ENCODE peak calls at places on chromosome 1, in eight cellular contexts. D is cardiac muscle cell; F is bronchial epithelial cell; R is ELR; A is posterior vena cava; L is amniotic stem cell; M is ovary; O is effector memory CD8-positive, alpha-beta T cell. J is an unnamed sample.

GRCh38 chr1:47722909-47723580 is 274.1 kb downstream of the TRABD2B start:
- DNase-seq in F (no peak), R (no peak), D (no peak), M (no peak), L (no peak), O (no peak), A (peak; percentile 70), J (no peak)

GRCh38 chr1:216528816-216529215 is 105.6 kb upstream of the USH2A start:
- DNase-seq in L (no peak), A (no peak), F (peak; percentile 27), O (no peak), R (no peak), M (no peak), D (no peak), J (no peak)

GRCh38 chr1:180309338-180309737 is 79.3 kb downstream of the LHX4 start:
- DNase-seq in D (no peak), R (peak; percentile 79), L (peak; percentile 22), M (no peak), A (no peak), O (no peak), F (peak; percentile 64), J (no peak)

GRCh38 chr1:201377611-201378092 is at the start of gene TNNT2:
- DNase-seq in D (peak; percentile 96), M (no peak), L (no peak), F (no peak), A (no peak), R (no peak), O (no peak), J (no peak)

GRCh38 chr1:113783254-113784103 is 24.2 kb upstream of the PHTF1 start:
- DNase-seq in M (no peak), R (peak; percentile 18), O (peak; percentile 45), L (no peak), D (no peak), A (no peak), F (peak; percentile 34), J (peak; percentile 24)

GRCh38 chr1:17470021-17470799 is 30.7 kb upstream of the RCC2 start:
- DNase-seq in F (no peak), D (no peak), L (no peak), R (no peak), O (no peak), M (no peak), A (no peak), J (no peak)

GRCh38 chr1:201164645-201165044 is 10.4 kb upstream of the TMEM9 start:
- DNase-seq in M (no peak), L (no peak), F (no peak), O (no peak), D (no peak), A (no peak), R (no peak), J (no peak)

GRCh38 chr1:109864960-109865611 is 45.6 kb upstream of the CSF1 start:
- DNase-seq in F (no peak), O (no peak), R (no peak), A (no peak), D (no peak), L (no peak), M (peak; percentile 16), J (no peak)

GRCh38 chr1:58695206-58695605 is 4.7 kb downstream of the MYSM1 start:
- DNase-seq in D (no peak), L (no peak), F (peak; percentile 18), O (no peak), A (no peak), M (no peak), R (no peak), J (no peak)

J was measured in natural killer cell.